ENCODE peak calls at places on chromosome 18, in four cellular contexts. F is effector CD8-positive, alpha-beta T cell; Z is right atrium auricular region; E is GM19239. J is an unnamed sample.

GRCh38 chr18:66819235-66819634 is 215.3 kb upstream of the CDH19 start:
- DNase-seq in F (no peak), Z (no peak), E (no peak), J (no peak)

GRCh38 chr18:48728204-48728833 is 189.5 kb downstream of the CTIF start:
- DNase-seq in F (no peak), Z (no peak), E (no peak), J (peak)

GRCh38 chr18:72895548-72895947 is 27.8 kb upstream of the NETO1 start:
- DNase-seq in F (no peak), Z (no peak), E (no peak), J (peak)

GRCh38 chr18:21513292-21513691 is 87.2 kb downstream of the ESCO1 start:
- DNase-seq in F (no peak), Z (no peak), E (no peak), J (peak)

GRCh38 chr18:33826151-33826550 is 248.1 kb downstream of the ASXL3 start:
- DNase-seq in F (no peak), Z (no peak), E (no peak), J (no peak)

GRCh38 chr18:46239549-46239948 is 135.4 kb downstream of the HAUS1 start:
- DNase-seq in F (no peak), Z (no peak), E (no peak), J (peak)

GRCh38 chr18:43863180-43863579 is 585.9 kb upstream of the SYT4 start:
- DNase-seq in F (no peak), Z (no peak), E (no peak), J (peak)

GRCh38 chr18:58117685-58118403 is 73.8 kb downstream of the NEDD4L start:
- DNase-seq in F (no peak), Z (peak), E (no peak), J (peak)

GRCh38 chr18:47204908-47205522 is 28.9 kb upstream of the IER3IP1 start:
- DNase-seq in F (peak), Z (no peak), E (peak), J (peak)

GRCh38 chr18:54740146-54740844 is 88.0 kb upstream of the RAB27B start:
- DNase-seq in F (no peak), Z (no peak), E (no peak), J (peak)

GRCh38 chr18:13791181-13791580 is 32.8 kb upstream of the MC5R start:
- DNase-seq in F (no peak), Z (no peak), E (no peak), J (no peak)

GRCh38 chr18:62606106-62606505 is 83.3 kb downstream of the ZCCHC2 start:
- DNase-seq in F (no peak), Z (no peak), E (no peak), J (no peak)

GRCh38 chr18:49819768-49820662 is 6.7 kb upstream of the ACAA2 start:
- DNase-seq in F (no peak), Z (no peak), E (no peak), J (peak)

GRCh38 chr18:75558790-75559189 is 131.3 kb upstream of the SMIM21 start:
- DNase-seq in F (no peak), Z (no peak), E (no peak), J (no peak)

GRCh38 chr18:79983793-79984192 is 4.6 kb downstream of the TXNL4A start:
- DNase-seq in F (no peak), Z (no peak), E (no peak), J (no peak)

GRCh38 chr18:3118195-3119010 is 101.4 kb downstream of the MYOM1 start:
- DNase-seq in F (no peak), Z (no peak), E (no peak), J (no peak)

GRCh38 chr18:14978962-14979535 is 231.1 kb downstream of the ANKRD30B start:
- DNase-seq in F (no peak), Z (peak), E (no peak), J (peak)

GRCh38 chr18:4208408-4208807 is 246.7 kb downstream of the DLGAP1 start:
- DNase-seq in F (no peak), Z (no peak), E (no peak), J (no peak)

GRCh38 chr18:43961713-43962112 is 684.4 kb upstream of the SYT4 start:
- DNase-seq in F (no peak), Z (no peak), E (no peak), J (no peak)

GRCh38 chr18:62485684-62486083 is 37.1 kb upstream of the ZCCHC2 start:
- DNase-seq in F (no peak), Z (no peak), E (no peak), J (peak)

GRCh38 chr18:10365021-10365420 is 89.4 kb upstream of the APCDD1 start:
- DNase-seq in F (no peak), Z (no peak), E (no peak), J (no peak)

J was measured in choroid plexus epithelial cell.